ENCODE peak calls at places on chromosomes 12 and 14, in six cellular contexts. One of them, this sample, is unnamed.

GRCh38 chr12:27966870-27967269 is 5.7 kb downstream of the PTHLH start:
- DNase-seq in mucosa of descending colon: no peak
- DNase-seq in heart right ventricle: no peak
- DNase-seq in kidney epithelial cell: peak; percentile 94
- DNase-seq in brain microvascular endothelial cell: peak; percentile 91
- DNase-seq in Peyer's patch: no peak
- DNase-seq in this sample: peak; percentile 91

GRCh38 chr14:55370883-55371455 is 40.7 kb downstream of the ATG14 start:
- DNase-seq in brain microvascular endothelial cell: no peak
- DNase-seq in Peyer's patch: no peak
- DNase-seq in kidney epithelial cell: no peak
- DNase-seq in heart right ventricle: no peak
- DNase-seq in mucosa of descending colon: no peak
- DNase-seq in this sample: no peak

GRCh38 chr14:91374897-91375747 is 42.5 kb downstream of the CCDC88C start:
- DNase-seq in mucosa of descending colon: no peak
- DNase-seq in kidney epithelial cell: no peak
- DNase-seq in Peyer's patch: no peak
- DNase-seq in heart right ventricle: no peak
- DNase-seq in brain microvascular endothelial cell: no peak
- DNase-seq in this sample: no peak

GRCh38 chr14:91323671-91324605 is 79.4 kb upstream of the GPR68 start:
- DNase-seq in kidney epithelial cell: no peak
- DNase-seq in brain microvascular endothelial cell: peak; percentile 69
- DNase-seq in Peyer's patch: peak; percentile 94
- DNase-seq in mucosa of descending colon: peak; percentile 90
- DNase-seq in heart right ventricle: peak; percentile 87
- DNase-seq in this sample: no peak

GRCh38 chr14:69152181-69152943 is 557 bp downstream of the DCAF5 start:
- DNase-seq in Peyer's patch: peak; percentile 43
- DNase-seq in kidney epithelial cell: no peak
- DNase-seq in mucosa of descending colon: peak; percentile 53
- DNase-seq in heart right ventricle: peak; percentile 28
- DNase-seq in brain microvascular endothelial cell: no peak
- DNase-seq in this sample: no peak

GRCh38 chr14:47490353-47490752 is 185.1 kb downstream of the MDGA2 start:
- DNase-seq in mucosa of descending colon: no peak
- DNase-seq in kidney epithelial cell: no peak
- DNase-seq in brain microvascular endothelial cell: no peak
- DNase-seq in Peyer's patch: no peak
- DNase-seq in heart right ventricle: no peak
- DNase-seq in this sample: no peak

GRCh38 chr12:66187016-66187415 is 2.0 kb upstream of the IRAK3 start:
- DNase-seq in kidney epithelial cell: no peak
- DNase-seq in brain microvascular endothelial cell: no peak
- DNase-seq in Peyer's patch: no peak
- DNase-seq in mucosa of descending colon: no peak
- DNase-seq in heart right ventricle: no peak
- DNase-seq in this sample: no peak

GRCh38 chr14:25055998-25056687 is 6.2 kb upstream of the STXBP6 start:
- DNase-seq in brain microvascular endothelial cell: no peak
- DNase-seq in Peyer's patch: no peak
- DNase-seq in heart right ventricle: no peak
- DNase-seq in mucosa of descending colon: no peak
- DNase-seq in kidney epithelial cell: no peak
- DNase-seq in this sample: no peak

GRCh38 chr14:68191567-68192321 is 372.2 kb downstream of the RAD51B start:
- DNase-seq in kidney epithelial cell: peak; percentile 95
- DNase-seq in mucosa of descending colon: no peak
- DNase-seq in brain microvascular endothelial cell: no peak
- DNase-seq in heart right ventricle: no peak
- DNase-seq in Peyer's patch: no peak
- DNase-seq in this sample: no peak

GRCh38 chr12:122981036-122981471 is 573 bp downstream of the ARL6IP4 start:
- DNase-seq in Peyer's patch: no peak
- DNase-seq in heart right ventricle: no peak
- DNase-seq in brain microvascular endothelial cell: no peak
- DNase-seq in kidney epithelial cell: no peak
- DNase-seq in mucosa of descending colon: no peak
- DNase-seq in this sample: no peak

GRCh38 chr14:61549425-61549824 is 145.9 kb upstream of the HIF1A start:
- DNase-seq in brain microvascular endothelial cell: no peak
- DNase-seq in kidney epithelial cell: no peak
- DNase-seq in mucosa of descending colon: no peak
- DNase-seq in Peyer's patch: no peak
- DNase-seq in heart right ventricle: no peak
- DNase-seq in this sample: no peak

GRCh38 chr12:99498756-99499155 is 148.8 kb upstream of the GARIN6 start:
- DNase-seq in kidney epithelial cell: peak; percentile 74
- DNase-seq in Peyer's patch: no peak
- DNase-seq in heart right ventricle: no peak
- DNase-seq in brain microvascular endothelial cell: peak; percentile 14
- DNase-seq in mucosa of descending colon: no peak
- DNase-seq in this sample: peak; percentile 16

GRCh38 chr14:27845241-27845850 is 921.2 kb upstream of the FOXG1 start:
- DNase-seq in mucosa of descending colon: no peak
- DNase-seq in Peyer's patch: no peak
- DNase-seq in kidney epithelial cell: no peak
- DNase-seq in brain microvascular endothelial cell: no peak
- DNase-seq in heart right ventricle: no peak
- DNase-seq in this sample: no peak

GRCh38 chr12:14214495-14214894 is 151.0 kb upstream of the ATF7IP start:
- DNase-seq in Peyer's patch: no peak
- DNase-seq in mucosa of descending colon: no peak
- DNase-seq in heart right ventricle: no peak
- DNase-seq in brain microvascular endothelial cell: no peak
- DNase-seq in kidney epithelial cell: no peak
- DNase-seq in this sample: no peak

GRCh38 chr12:52975820-52976573 is 27.1 kb downstream of the KRT18 start:
- DNase-seq in brain microvascular endothelial cell: peak; percentile 17
- DNase-seq in heart right ventricle: peak; percentile 37
- DNase-seq in Peyer's patch: no peak
- DNase-seq in kidney epithelial cell: no peak
- DNase-seq in mucosa of descending colon: peak; percentile 82
- DNase-seq in this sample: no peak

GRCh38 chr12:96205909-96206308 is 11.7 kb downstream of the ELK3 start:
- DNase-seq in kidney epithelial cell: no peak
- DNase-seq in brain microvascular endothelial cell: no peak
- DNase-seq in heart right ventricle: no peak
- DNase-seq in mucosa of descending colon: no peak
- DNase-seq in Peyer's patch: no peak
- DNase-seq in this sample: no peak

GRCh38 chr14:31167032-31167431 is 40.6 kb downstream of the HECTD1 start:
- DNase-seq in brain microvascular endothelial cell: no peak
- DNase-seq in heart right ventricle: no peak
- DNase-seq in mucosa of descending colon: no peak
- DNase-seq in Peyer's patch: no peak
- DNase-seq in kidney epithelial cell: no peak
- DNase-seq in this sample: no peak

GRCh38 chr12:58481811-58482210 is 438.5 kb downstream of the LRIG3 start:
- DNase-seq in mucosa of descending colon: no peak
- DNase-seq in Peyer's patch: no peak
- DNase-seq in kidney epithelial cell: no peak
- DNase-seq in heart right ventricle: no peak
- DNase-seq in brain microvascular endothelial cell: no peak
- DNase-seq in this sample: no peak

GRCh38 chr12:25550186-25550585 is 2.9 kb downstream of the LMNTD1 start:
- DNase-seq in mucosa of descending colon: no peak
- DNase-seq in brain microvascular endothelial cell: peak; percentile 50
- DNase-seq in heart right ventricle: no peak
- DNase-seq in Peyer's patch: no peak
- DNase-seq in kidney epithelial cell: no peak
- DNase-seq in this sample: peak; percentile 23

GRCh38 chr12:71945121-71945520 is 6.5 kb downstream of the TPH2 start:
- DNase-seq in brain microvascular endothelial cell: no peak
- DNase-seq in Peyer's patch: no peak
- DNase-seq in mucosa of descending colon: no peak
- DNase-seq in kidney epithelial cell: no peak
- DNase-seq in heart right ventricle: no peak
- DNase-seq in this sample: no peak

GRCh38 chr12:72075401-72075800 is 136.8 kb downstream of the TPH2 start:
- DNase-seq in mucosa of descending colon: no peak
- DNase-seq in brain microvascular endothelial cell: no peak
- DNase-seq in heart right ventricle: no peak
- DNase-seq in Peyer's patch: no peak
- DNase-seq in kidney epithelial cell: no peak
- DNase-seq in this sample: no peak

GRCh38 chr12:48198619-48198973 is 4.5 kb downstream of the OR10AD1 start:
- DNase-seq in heart right ventricle: peak; percentile 63
- DNase-seq in kidney epithelial cell: no peak
- DNase-seq in brain microvascular endothelial cell: no peak
- DNase-seq in mucosa of descending colon: peak; percentile 71
- DNase-seq in Peyer's patch: peak; percentile 30
- DNase-seq in this sample: no peak

GRCh38 chr14:96383445-96383844 is 8.5 kb upstream of the AK7 start:
- DNase-seq in heart right ventricle: no peak
- DNase-seq in Peyer's patch: no peak
- DNase-seq in mucosa of descending colon: no peak
- DNase-seq in kidney epithelial cell: no peak
- DNase-seq in brain microvascular endothelial cell: no peak
- DNase-seq in this sample: no peak

GRCh38 chr12:109462868-109463692 is 14.0 kb downstream of the KCTD10 start:
- DNase-seq in brain microvascular endothelial cell: peak; percentile 94
- DNase-seq in mucosa of descending colon: peak; percentile 64
- DNase-seq in heart right ventricle: peak; percentile 71
- DNase-seq in Peyer's patch: peak; percentile 22
- DNase-seq in kidney epithelial cell: peak; percentile 93
- DNase-seq in this sample: peak; percentile 97

GRCh38 chr12:116172224-116172849 is 105.2 kb downstream of the MED13L start:
- DNase-seq in Peyer's patch: no peak
- DNase-seq in kidney epithelial cell: no peak
- DNase-seq in heart right ventricle: no peak
- DNase-seq in mucosa of descending colon: no peak
- DNase-seq in brain microvascular endothelial cell: no peak
- DNase-seq in this sample: no peak
- H3K4me3 ChIP-seq in Peyer's patch: peak overlapping the region; percentile 5
- H3K4me3 ChIP-seq in kidney epithelial cell: no peak overlapping the region
- H3K4me3 ChIP-seq in heart right ventricle: no peak overlapping the region
- H3K4me3 ChIP-seq in mucosa of descending colon: no peak overlapping the region
- H3K4me3 ChIP-seq in brain microvascular endothelial cell: no peak overlapping the region
- H3K4me3 ChIP-seq in this sample: no peak overlapping the region

GRCh38 chr12:2644678-2645405 is 149.9 kb upstream of the FKBP4 start:
- DNase-seq in Peyer's patch: no peak
- DNase-seq in kidney epithelial cell: no peak
- DNase-seq in brain microvascular endothelial cell: no peak
- DNase-seq in mucosa of descending colon: no peak
- DNase-seq in heart right ventricle: no peak
- DNase-seq in this sample: no peak
- TF ChIP-seq CTCF in Peyer's patch: no peak
- TF ChIP-seq CTCF in kidney epithelial cell: no peak
- TF ChIP-seq CTCF in brain microvascular endothelial cell: no peak
- TF ChIP-seq CTCF in mucosa of descending colon: no peak
- TF ChIP-seq CTCF in heart right ventricle: no peak
- TF ChIP-seq CTCF in this sample: no peak

DNA sequence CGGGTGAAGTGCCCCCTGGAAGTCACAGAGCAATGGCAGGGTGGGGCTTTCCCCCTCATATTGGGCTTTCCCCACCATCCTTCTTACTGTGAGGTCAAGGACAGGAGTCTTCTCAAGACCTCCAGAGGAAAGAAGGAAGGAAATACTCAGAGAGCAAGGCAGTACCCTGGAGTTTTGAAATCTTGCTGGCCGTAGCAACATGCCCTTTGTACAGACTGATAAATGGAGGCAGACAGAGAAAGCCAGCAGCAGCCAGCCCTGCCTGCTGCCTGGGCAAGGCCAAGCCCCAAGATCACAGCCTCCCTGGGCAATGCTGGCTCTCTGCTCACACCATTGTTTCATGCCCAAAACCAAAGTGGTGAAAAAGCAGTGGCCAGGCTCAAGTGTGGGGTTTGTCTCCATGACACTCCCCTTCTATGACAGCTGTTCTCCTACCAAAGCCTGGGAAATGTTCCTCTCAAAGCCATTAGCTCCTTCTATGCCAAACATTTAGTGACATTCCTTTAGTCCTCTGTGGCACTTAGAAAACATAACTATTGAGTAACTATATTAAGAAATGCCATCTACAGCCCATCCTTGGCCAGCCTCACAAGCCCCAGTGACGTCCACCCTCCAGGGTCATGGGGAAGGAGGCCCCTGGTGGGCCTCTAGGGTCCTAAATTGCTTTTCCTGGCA is 13.2 kb upstream of the ITPK1 start:
- DNase-seq in brain microvascular endothelial cell: no peak
- DNase-seq in mucosa of descending colon: no peak
- DNase-seq in kidney epithelial cell: no peak
- DNase-seq in heart right ventricle: no peak
- DNase-seq in Peyer's patch: no peak
- DNase-seq in this sample: no peak
- H3K4me3 ChIP-seq in brain microvascular endothelial cell: no peak overlapping the region
- H3K4me3 ChIP-seq in mucosa of descending colon: no peak overlapping the region
- H3K4me3 ChIP-seq in kidney epithelial cell: no peak overlapping the region
- H3K4me3 ChIP-seq in heart right ventricle: no peak overlapping the region
- H3K4me3 ChIP-seq in Peyer's patch: no peak overlapping the region
- H3K4me3 ChIP-seq in this sample: no peak overlapping the region

GRCh38 chr14:100523131-100523530 is 64.1 kb downstream of the BEGAIN start:
- DNase-seq in brain microvascular endothelial cell: no peak
- DNase-seq in Peyer's patch: no peak
- DNase-seq in heart right ventricle: no peak
- DNase-seq in kidney epithelial cell: no peak
- DNase-seq in mucosa of descending colon: no peak
- DNase-seq in this sample: no peak

GRCh38 chr14:100523536-100524025 is 63.6 kb downstream of the BEGAIN start:
- DNase-seq in mucosa of descending colon: peak; percentile 28
- DNase-seq in brain microvascular endothelial cell: no peak
- DNase-seq in kidney epithelial cell: no peak
- DNase-seq in Peyer's patch: peak; percentile 7
- DNase-seq in heart right ventricle: no peak
- DNase-seq in this sample: no peak

GRCh38 chr14:100524933-100525243 is 62.3 kb downstream of the BEGAIN start:
- DNase-seq in brain microvascular endothelial cell: peak; percentile 20
- DNase-seq in mucosa of descending colon: no peak
- DNase-seq in heart right ventricle: no peak
- DNase-seq in Peyer's patch: peak; percentile 17
- DNase-seq in kidney epithelial cell: no peak
- DNase-seq in this sample: no peak

GRCh38 chr14:100524233-100524932 is 62.8 kb downstream of the BEGAIN start:
- DNase-seq in mucosa of descending colon: no peak
- DNase-seq in heart right ventricle: no peak
- DNase-seq in Peyer's patch: peak; percentile 6
- DNase-seq in kidney epithelial cell: no peak
- DNase-seq in brain microvascular endothelial cell: no peak
- DNase-seq in this sample: no peak

GRCh38 chr14:100522616-100523021 is 64.6 kb downstream of the BEGAIN start:
- DNase-seq in kidney epithelial cell: no peak
- DNase-seq in heart right ventricle: no peak
- DNase-seq in Peyer's patch: no peak
- DNase-seq in brain microvascular endothelial cell: no peak
- DNase-seq in mucosa of descending colon: peak; percentile 26
- DNase-seq in this sample: no peak
- TF ChIP-seq CTCF in kidney epithelial cell: no peak
- TF ChIP-seq CTCF in heart right ventricle: no peak
- TF ChIP-seq CTCF in Peyer's patch: no peak
- TF ChIP-seq CTCF in brain microvascular endothelial cell: no peak
- TF ChIP-seq CTCF in mucosa of descending colon: no peak
- TF ChIP-seq CTCF in this sample: no peak

GRCh38 chr12:26941251-26941650 is 3.0 kb downstream of the FGFR1OP2 start:
- DNase-seq in brain microvascular endothelial cell: no peak
- DNase-seq in kidney epithelial cell: no peak
- DNase-seq in mucosa of descending colon: no peak
- DNase-seq in heart right ventricle: no peak
- DNase-seq in Peyer's patch: no peak
- DNase-seq in this sample: no peak
- H3K4me3 ChIP-seq in brain microvascular endothelial cell: no peak overlapping the region
- H3K4me3 ChIP-seq in kidney epithelial cell: no peak overlapping the region
- H3K4me3 ChIP-seq in mucosa of descending colon: no peak overlapping the region
- H3K4me3 ChIP-seq in heart right ventricle: no peak overlapping the region
- H3K4me3 ChIP-seq in Peyer's patch: no peak overlapping the region
- H3K4me3 ChIP-seq in this sample: no peak overlapping the region